ENCODE peak calls at places on chromosomes 7 and 10, in five cellular contexts. C is adrenal gland, J is T-helper 1 cell, L is SW 1271, Y is ACHN. O is an unnamed sample.

GRCh38 chr10:53403688-53404087 is 631.1 kb upstream of the MBL2 start:
- DNase-seq in C (peak), J (no peak), L (no peak), Y (no peak), O (no peak)

GRCh38 chr7:1176891-1177373 is 16.9 kb upstream of the ZFAND2A start:
- DNase-seq in C (peak), J (peak), L (peak), Y (peak), O (peak)

GRCh38 chr10:59680199-59680598 is 29.5 kb downstream of the SLC16A9 start:
- DNase-seq in C (no peak), J (no peak), L (no peak), Y (no peak), O (no peak)

GRCh38 chr10:126972622-126973414 is 67.6 kb downstream of the DOCK1 start:
- DNase-seq in C (no peak), J (no peak), L (no peak), Y (peak), O (no peak)

GRCh38 chr7:20892776-20893175 is 106.1 kb upstream of the SP8 start:
- DNase-seq in C (no peak), J (no peak), L (no peak), Y (no peak), O (no peak)

GRCh38 chr10:13231808-13232207 is 2.4 kb downstream of the UCMA start:
- DNase-seq in C (peak), J (no peak), L (no peak), Y (no peak), O (no peak)

GRCh38 chr10:7945469-7946187 is 108.9 kb upstream of the GATA3 start:
- DNase-seq in C (no peak), J (no peak), L (no peak), Y (no peak), O (no peak)

GRCh38 chr10:119281581-119282071 is 74.3 kb downstream of the GRK5 start:
- DNase-seq in C (peak), J (no peak), L (no peak), Y (peak), O (no peak)

GRCh38 chr7:5470167-5470532 is 46.5 kb upstream of the TNRC18 start:
- DNase-seq in C (no peak), J (no peak), L (no peak), Y (no peak), O (no peak)

GRCh38 chr7:159006610-159007130 is 138.0 kb downstream of the VIPR2 start:
- DNase-seq in C (no peak), J (no peak), L (no peak), Y (no peak), O (no peak)

GRCh38 chr7:1986366-1987083 is 246.2 kb downstream of the MAD1L1 start:
- DNase-seq in C (no peak), J (peak), L (no peak), Y (no peak), O (no peak)